ENCODE peak calls at places on chromosomes 1 and 21, in eight cellular contexts. C is HCT116, Z is GM12878, G is stomach, H is GM12891, D is breast epithelium, S is GM12892, K is endothelial cell of umbilical vein. O is an unnamed sample.

GRCh38 chr1:229106526-229107105 is 164.3 kb upstream of the RAB4A start:
- DNase-seq in C (no peak), S (no peak), D (no peak), G (no peak), Z (no peak), H (no peak), K (no peak), O (peak; percentile 33)

GRCh38 chr1:9013824-9014223 is 12.4 kb downstream of the SLC2A7 start:
- DNase-seq in S (no peak), C (no peak), D (no peak), H (no peak), Z (no peak), G (no peak), K (no peak), O (no peak)

GRCh38 chr1:77290576-77290975 is 8.8 kb downstream of the AK5 start:
- DNase-seq in C (no peak), D (no peak), Z (no peak), S (no peak), K (no peak), G (no peak), H (no peak), O (no peak)

GRCh38 chr21:25646541-25646940 is 7.5 kb downstream of the JAM2 start:
- DNase-seq in D (no peak), S (no peak), H (no peak), K (no peak), G (no peak), Z (no peak), C (no peak), O (no peak)

GRCh38 chr1:18734001-18734400 is 103.4 kb downstream of the PAX7 start:
- DNase-seq in S (no peak), Z (no peak), C (no peak), K (no peak), D (no peak), G (no peak), H (no peak), O (no peak)

GRCh38 chr1:180027949-180028445 is 73.4 kb downstream of the CEP350 start:
- DNase-seq in Z (no peak), C (no peak), D (no peak), K (peak; percentile 26), H (no peak), S (no peak), G (no peak), O (no peak)

GRCh38 chr1:33578557-33579448 is 106.4 kb downstream of the ZSCAN20 start:
- DNase-seq in S (no peak), Z (no peak), C (no peak), D (no peak), K (no peak), G (no peak), H (no peak), O (no peak)

GRCh38 chr1:227902641-227902990 is 45.1 kb downstream of the WNT9A start:
- DNase-seq in Z (no peak), S (no peak), G (no peak), K (no peak), C (no peak), H (no peak), D (no peak), O (no peak)

GRCh38 chr1:24048205-24048869 is 63.6 kb downstream of the MYOM3 start:
- DNase-seq in Z (no peak), K (peak; percentile 44), G (no peak), H (no peak), D (no peak), C (no peak), S (no peak), O (no peak)

GRCh38 chr1:248906741-248907661 is 966 bp downstream of the PGBD2 start:
- DNase-seq in C (no peak), Z (no peak), G (no peak), S (no peak), D (no peak), H (no peak), K (no peak), O (no peak)
- TF ChIP-seq POLR2A in C (no peak), Z (no peak), G (no peak), S (no peak), D (no peak), H (no peak), K (no peak), O (no peak)

GRCh38 chr1:243421784-243422183 is 165.9 kb downstream of the SDCCAG8 start:
- DNase-seq in H (no peak), S (no peak), C (no peak), K (no peak), G (peak; percentile 67), D (no peak), Z (no peak), O (peak; percentile 32)
- TF ChIP-seq POLR2AphosphoS5 in H (no peak), S (no peak), C (no peak), K (no peak), G (no peak), D (no peak), Z (no peak), O (peak; percentile 34)

DNA sequence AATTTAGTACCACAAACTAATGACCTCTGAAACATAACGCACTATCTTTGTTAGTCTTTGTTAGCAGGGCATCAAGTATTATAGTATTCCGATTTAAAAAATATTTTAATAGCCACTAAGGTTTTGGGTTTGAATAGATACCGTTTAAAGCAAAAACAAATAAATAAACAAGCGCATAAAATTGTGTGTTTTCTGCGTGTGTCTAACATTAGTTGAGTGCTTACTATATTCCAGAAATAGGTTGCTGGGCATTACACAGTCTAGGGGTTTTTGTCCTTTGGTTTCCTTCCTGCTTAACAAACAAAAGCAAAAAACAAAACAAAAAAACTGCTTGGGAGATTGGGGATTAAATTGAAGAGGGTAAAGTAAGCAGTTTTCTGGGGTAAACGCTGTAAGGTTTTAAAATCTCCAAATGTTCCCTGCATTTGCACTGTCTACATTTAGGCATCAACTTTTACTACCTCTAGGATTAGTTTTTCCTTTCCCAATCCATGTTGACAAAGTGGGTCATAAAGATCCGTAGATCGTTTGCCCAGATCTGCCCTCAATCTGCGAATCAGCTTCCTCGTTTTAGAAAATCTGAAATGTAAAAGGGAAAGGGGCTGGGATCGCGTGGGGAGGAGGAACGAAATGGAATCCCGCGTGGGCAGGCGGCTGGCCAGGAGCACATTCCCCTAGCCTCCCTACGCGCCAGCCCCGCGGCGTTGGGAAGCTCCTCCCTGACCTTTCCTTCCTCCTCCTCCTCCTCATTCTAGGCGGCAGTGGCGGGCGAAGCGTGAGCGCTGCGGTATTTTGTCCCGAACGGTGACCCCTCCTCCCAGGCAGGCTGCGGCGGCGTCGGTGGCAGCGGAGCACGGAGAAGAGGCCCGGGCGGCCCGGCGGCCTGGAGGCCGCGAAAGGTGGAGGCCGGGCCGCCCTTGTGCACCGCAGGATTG is at the start of gene KCTD3:
- DNase-seq in G (peak; percentile 76), K (peak; percentile 74), Z (no peak), C (no peak), S (no peak), D (peak; percentile 79), H (no peak), O (peak; percentile 60)
- TF ChIP-seq POLR2A in G (no peak), K (peak; percentile 63), Z (peak; percentile 68), C (peak; percentile 48), S (peak; percentile 34), D (no peak), H (no peak), O (peak; percentile 21)

DNA sequence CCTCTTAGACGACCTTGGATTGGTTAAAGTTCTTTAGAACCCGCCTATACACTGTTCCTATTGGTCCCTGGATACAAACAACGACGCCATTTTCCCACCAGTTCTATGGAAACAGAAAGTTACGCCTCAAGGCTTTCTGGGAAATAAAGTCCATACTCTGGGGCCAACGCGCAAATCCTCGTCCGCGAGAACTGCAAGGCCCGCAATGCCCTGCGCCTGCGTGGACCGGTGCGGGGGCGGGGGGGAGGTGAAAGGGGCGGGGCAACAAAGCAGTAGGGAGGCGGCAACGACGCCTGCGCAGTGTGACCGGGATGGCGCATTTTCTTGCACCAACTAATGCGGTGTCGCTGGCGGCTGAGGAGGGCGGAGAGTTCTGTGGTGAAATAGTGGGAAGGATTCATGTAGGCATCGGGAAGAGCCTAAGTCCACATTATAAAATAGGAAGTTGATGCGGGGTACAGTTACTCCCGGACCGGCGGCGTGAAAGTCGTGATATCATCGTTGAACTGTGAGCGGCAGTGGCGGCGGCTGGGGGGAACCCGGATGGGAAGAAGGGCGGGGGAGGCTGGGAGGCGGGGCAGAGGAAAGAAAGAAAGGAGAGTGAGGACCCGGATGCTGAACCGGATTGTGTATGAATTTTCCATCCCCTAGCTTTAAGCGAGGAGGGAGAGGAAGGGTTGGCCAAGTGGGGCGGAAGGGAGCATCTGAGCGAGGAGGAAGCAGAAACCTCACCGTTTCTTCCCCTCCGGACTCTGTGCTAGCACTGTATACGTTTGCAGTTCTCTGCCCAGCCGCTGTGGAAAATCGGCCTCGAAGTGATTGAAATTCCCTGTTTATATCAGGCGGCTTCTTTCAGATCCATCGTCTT is at the start of gene GGPS1:
- DNase-seq in D (peak; percentile 98), Z (peak; percentile 99), G (peak; percentile 99), H (peak; percentile 56), C (peak; percentile 100), S (peak; percentile 64), K (peak; percentile 100), O (peak; percentile 98)
- TF ChIP-seq POLR2AphosphoS5 in D (peak; percentile 100), Z (peak; percentile 82), G (peak; percentile 75), H (peak; percentile 63), C (peak; percentile 97), S (peak; percentile 86), K (peak; percentile 89), O (peak; percentile 89)

O was measured in prostate gland.